ENCODE peak calls at places on chromosomes 11 and 22, in seven cellular contexts. D is endothelial cell of umbilical vein; X is GM04504; K is KG1; S is CD4-positive, alpha-beta T cell; I is mucosa of descending colon; H is NCI-H510A treated with DMSO at 0.1 percent for 48 hours. P is an unnamed sample.

GRCh38 chr11:119942583-119943338 is 195.2 kb downstream of the TRIM29 start:
- DNase-seq in D (no peak), S (no peak), K (no peak), X (no peak), H (no peak), I (no peak), P (no peak)

GRCh38 chr11:107014871-107015270 is 3.4 kb downstream of the GUCY1A2 start:
- DNase-seq in K (no peak), I (no peak), X (no peak), H (no peak), S (no peak), D (no peak), P (no peak)

GRCh38 chr11:14541180-14541579 is 21.0 kb upstream of the PSMA1 start:
- DNase-seq in I (peak), S (no peak), X (no peak), H (no peak), D (no peak), K (no peak), P (no peak)

GRCh38 chr22:17628304-17629166 is at the start of gene ATP6V1E1:
- DNase-seq in X (peak), I (peak), H (peak), K (peak), S (peak), D (peak), P (peak)

GRCh38 chr22:17074648-17075002 is 10.2 kb upstream of the IL17RA start:
- DNase-seq in S (no peak), X (no peak), I (no peak), K (no peak), D (no peak), H (no peak), P (no peak)

GRCh38 chr22:44419429-44419828 is 78.6 kb downstream of the RTL6 start:
- DNase-seq in H (no peak), D (no peak), X (no peak), S (no peak), K (no peak), I (no peak), P (no peak)

GRCh38 chr11:128146926-128147605 is 440.3 kb downstream of the ETS1 start:
- DNase-seq in D (peak), I (no peak), K (no peak), S (no peak), X (no peak), H (no peak), P (no peak)

GRCh38 chr22:27185903-27186302 is 528.5 kb downstream of the MIAT start:
- DNase-seq in H (no peak), D (no peak), I (no peak), X (no peak), S (no peak), K (no peak), P (no peak)

GRCh38 chr22:39556970-39557811 is 13.4 kb upstream of the CACNA1I start:
- DNase-seq in H (no peak), D (no peak), S (peak), X (no peak), I (peak), K (no peak), P (no peak)

GRCh38 chr11:26753738-26754504 is 32.1 kb upstream of the SLC5A12 start:
- DNase-seq in X (peak), I (peak), S (no peak), K (peak), D (peak), H (peak), P (peak)

GRCh38 chr22:36743011-36743410 is 32.9 kb downstream of the IFT27 start:
- DNase-seq in S (no peak), I (no peak), D (no peak), K (no peak), H (no peak), X (no peak), P (no peak)